ENCODE peak calls at places on chromosome 21, in nine cellular contexts. One of them, this sample, is unnamed.

GRCh38 chr21:37557261-37557950 is 190.8 kb downstream of the DYRK1A start:
- DNase-seq in activated CD4-positive, alpha-beta memory T cell treated with anti-CD3 and anti-CD28 coated beads, Interleukin-2, amount 10 ng/mL, durations not matched to agents 7 days and 5 days: no peak
- DNase-seq in small intestine: no peak
- DNase-seq in activated CD4-positive, alpha-beta T cell treated with anti-CD3 and anti-CD28 coated beads for 24 hours: no peak
- DNase-seq in G401: no peak
- DNase-seq in HT-29: no peak
- DNase-seq in NCI-H2107: no peak
- DNase-seq in effector memory CD4-positive, alpha-beta T cell: no peak
- DNase-seq in cerebellum: no peak
- DNase-seq in this sample: no peak

GRCh38 chr21:37509802-37510393 is 143.3 kb downstream of the DYRK1A start:
- DNase-seq in activated CD4-positive, alpha-beta memory T cell treated with anti-CD3 and anti-CD28 coated beads, Interleukin-2, amount 10 ng/mL, durations not matched to agents 7 days and 5 days: no peak
- DNase-seq in small intestine: no peak
- DNase-seq in activated CD4-positive, alpha-beta T cell treated with anti-CD3 and anti-CD28 coated beads for 24 hours: no peak
- DNase-seq in G401: no peak
- DNase-seq in HT-29: peak
- DNase-seq in NCI-H2107: no peak
- DNase-seq in effector memory CD4-positive, alpha-beta T cell: no peak
- DNase-seq in cerebellum: no peak
- DNase-seq in this sample: no peak

GRCh38 chr21:23162213-23162946 is 2164.2 kb downstream of the NCAM2 start:
- DNase-seq in activated CD4-positive, alpha-beta memory T cell treated with anti-CD3 and anti-CD28 coated beads, Interleukin-2, amount 10 ng/mL, durations not matched to agents 7 days and 5 days: no peak
- DNase-seq in small intestine: no peak
- DNase-seq in activated CD4-positive, alpha-beta T cell treated with anti-CD3 and anti-CD28 coated beads for 24 hours: no peak
- DNase-seq in G401: no peak
- DNase-seq in HT-29: no peak
- DNase-seq in NCI-H2107: no peak
- DNase-seq in effector memory CD4-positive, alpha-beta T cell: no peak
- DNase-seq in cerebellum: no peak
- DNase-seq in this sample: no peak

GRCh38 chr21:35449846-35450245 is 400.7 kb upstream of the RUNX1 start:
- DNase-seq in activated CD4-positive, alpha-beta memory T cell treated with anti-CD3 and anti-CD28 coated beads, Interleukin-2, amount 10 ng/mL, durations not matched to agents 7 days and 5 days: no peak
- DNase-seq in small intestine: no peak
- DNase-seq in activated CD4-positive, alpha-beta T cell treated with anti-CD3 and anti-CD28 coated beads for 24 hours: no peak
- DNase-seq in G401: no peak
- DNase-seq in HT-29: no peak
- DNase-seq in NCI-H2107: no peak
- DNase-seq in effector memory CD4-positive, alpha-beta T cell: no peak
- DNase-seq in cerebellum: no peak
- DNase-seq in this sample: no peak

GRCh38 chr21:29232601-29233541 is 65.9 kb upstream of the BACH1 start:
- DNase-seq in activated CD4-positive, alpha-beta memory T cell treated with anti-CD3 and anti-CD28 coated beads, Interleukin-2, amount 10 ng/mL, durations not matched to agents 7 days and 5 days: no peak
- DNase-seq in small intestine: no peak
- DNase-seq in activated CD4-positive, alpha-beta T cell treated with anti-CD3 and anti-CD28 coated beads for 24 hours: no peak
- DNase-seq in G401: no peak
- DNase-seq in HT-29: no peak
- DNase-seq in NCI-H2107: no peak
- DNase-seq in effector memory CD4-positive, alpha-beta T cell: no peak
- DNase-seq in cerebellum: no peak
- DNase-seq in this sample: peak

GRCh38 chr21:41475714-41476405 is 32.1 kb downstream of the TMPRSS2 start:
- DNase-seq in activated CD4-positive, alpha-beta memory T cell treated with anti-CD3 and anti-CD28 coated beads, Interleukin-2, amount 10 ng/mL, durations not matched to agents 7 days and 5 days: no peak
- DNase-seq in small intestine: no peak
- DNase-seq in activated CD4-positive, alpha-beta T cell treated with anti-CD3 and anti-CD28 coated beads for 24 hours: no peak
- DNase-seq in G401: no peak
- DNase-seq in HT-29: no peak
- DNase-seq in NCI-H2107: no peak
- DNase-seq in effector memory CD4-positive, alpha-beta T cell: no peak
- DNase-seq in cerebellum: no peak
- DNase-seq in this sample: no peak

GRCh38 chr21:31420988-31421387 is 76.9 kb upstream of the TIAM1 start:
- DNase-seq in activated CD4-positive, alpha-beta memory T cell treated with anti-CD3 and anti-CD28 coated beads, Interleukin-2, amount 10 ng/mL, durations not matched to agents 7 days and 5 days: no peak
- DNase-seq in small intestine: no peak
- DNase-seq in activated CD4-positive, alpha-beta T cell treated with anti-CD3 and anti-CD28 coated beads for 24 hours: no peak
- DNase-seq in G401: no peak
- DNase-seq in HT-29: no peak
- DNase-seq in NCI-H2107: no peak
- DNase-seq in effector memory CD4-positive, alpha-beta T cell: no peak
- DNase-seq in cerebellum: no peak
- DNase-seq in this sample: no peak

GRCh38 chr21:26124421-26124833 is 46.1 kb downstream of the APP start:
- DNase-seq in activated CD4-positive, alpha-beta memory T cell treated with anti-CD3 and anti-CD28 coated beads, Interleukin-2, amount 10 ng/mL, durations not matched to agents 7 days and 5 days: no peak
- DNase-seq in small intestine: no peak
- DNase-seq in activated CD4-positive, alpha-beta T cell treated with anti-CD3 and anti-CD28 coated beads for 24 hours: no peak
- DNase-seq in G401: no peak
- DNase-seq in HT-29: no peak
- DNase-seq in NCI-H2107: no peak
- DNase-seq in effector memory CD4-positive, alpha-beta T cell: no peak
- DNase-seq in cerebellum: no peak
- DNase-seq in this sample: peak